ENCODE peak calls at places on chromosome 20, in eight cellular contexts. Q is kidney, M is A673, N is AG04449, F is PC-9, O is GM20000, W is lower leg skin, B is sigmoid colon. C is an unnamed sample.

GRCh38 chr20:58435237-58435636 is 46.2 kb downstream of the VAPB start:
- DNase-seq in Q (no peak), M (no peak), N (no peak), F (no peak), O (no peak), W (no peak), B (no peak), C (no peak)

GRCh38 chr20:4453369-4453768 is 268.3 kb upstream of the PRND start:
- DNase-seq in Q (no peak), M (no peak), N (no peak), F (no peak), O (no peak), W (no peak), B (no peak), C (no peak)

GRCh38 chr20:4870906-4871305 is 130.4 kb downstream of the SLC23A2 start:
- DNase-seq in Q (no peak), M (no peak), N (no peak), F (no peak), O (no peak), W (no peak), B (no peak), C (no peak)

GRCh38 chr20:58051367-58051766 is 177.1 kb downstream of the ANKRD60 start:
- DNase-seq in Q (no peak), M (no peak), N (no peak), F (no peak), O (no peak), W (no peak), B (no peak), C (no peak)

GRCh38 chr20:36745234-36745926 is 510 bp downstream of the NDRG3 start:
- DNase-seq in Q (peak), M (peak), N (no peak), F (no peak), O (no peak), W (no peak), B (peak), C (no peak)

GRCh38 chr20:549720-550496 is 6.3 kb upstream of the CSNK2A1 start:
- DNase-seq in Q (no peak), M (no peak), N (no peak), F (no peak), O (no peak), W (no peak), B (no peak), C (no peak)

GRCh38 chr20:17843246-17844132 is 125.1 kb downstream of the SNX5 start:
- DNase-seq in Q (peak), M (no peak), N (peak), F (peak), O (no peak), W (no peak), B (peak), C (peak)

GRCh38 chr20:36861875-36862801 is 13.8 kb upstream of the TLDC2 start:
- DNase-seq in Q (peak), M (peak), N (no peak), F (peak), O (no peak), W (peak), B (peak), C (peak)

GRCh38 chr20:59074456-59074855 is 31.9 kb upstream of the PRELID3B start:
- DNase-seq in Q (no peak), M (no peak), N (no peak), F (no peak), O (no peak), W (no peak), B (no peak), C (no peak)

GRCh38 chr20:5696011-5696559 is 54.1 kb upstream of the SHLD1 start:
- DNase-seq in Q (no peak), M (no peak), N (peak), F (no peak), O (no peak), W (no peak), B (no peak), C (peak)

GRCh38 chr20:931401-931800 is 15.3 kb upstream of the ANGPT4 start:
- DNase-seq in Q (no peak), M (no peak), N (no peak), F (no peak), O (no peak), W (no peak), B (no peak), C (no peak)

GRCh38 chr20:52953020-52953419 is 19.1 kb upstream of the TSHZ2 start:
- DNase-seq in Q (no peak), M (no peak), N (no peak), F (no peak), O (no peak), W (no peak), B (no peak), C (peak)

GRCh38 chr20:50645253-50646068 is 45.9 kb downstream of the RIPOR3 start:
- DNase-seq in Q (peak), M (peak), N (peak), F (peak), O (no peak), W (no peak), B (peak), C (peak)

GRCh38 chr20:54650201-54650722 is 174.9 kb downstream of the DOK5 start:
- DNase-seq in Q (no peak), M (no peak), N (no peak), F (no peak), O (no peak), W (no peak), B (no peak), C (no peak)

GRCh38 chr20:12936020-12936419 is 72.8 kb upstream of the SPTLC3 start:
- DNase-seq in Q (no peak), M (no peak), N (no peak), F (no peak), O (no peak), W (no peak), B (no peak), C (no peak)

GRCh38 chr20:54539521-54540046 is 64.2 kb downstream of the DOK5 start:
- DNase-seq in Q (no peak), M (no peak), N (no peak), F (no peak), O (no peak), W (no peak), B (no peak), C (no peak)

GRCh38 chr20:2301164-2301622 is 5.4 kb downstream of the TGM3 start:
- DNase-seq in Q (no peak), M (peak), N (no peak), F (no peak), O (peak), W (peak), B (peak), C (peak)

GRCh38 chr20:17716331-17716730 is 16.6 kb downstream of the BANF2 start:
- DNase-seq in Q (no peak), M (no peak), N (no peak), F (no peak), O (no peak), W (no peak), B (no peak), C (no peak)

GRCh38 chr20:48772183-48772976 is 55.4 kb downstream of the PREX1 start:
- DNase-seq in Q (peak), M (no peak), N (no peak), F (no peak), O (no peak), W (no peak), B (peak), C (no peak)

GRCh38 chr20:57317316-57317788 is 12.3 kb upstream of the SPO11 start:
- DNase-seq in Q (no peak), M (no peak), N (no peak), F (no peak), O (no peak), W (peak), B (no peak), C (no peak)

GRCh38 chr20:60727425-60727824 is 524.6 kb upstream of the CDH4 start:
- DNase-seq in Q (no peak), M (no peak), N (no peak), F (no peak), O (no peak), W (no peak), B (no peak), C (no peak)

GRCh38 chr20:25090492-25091429 is 8.8 kb upstream of the VSX1 start:
- DNase-seq in Q (peak), M (no peak), N (no peak), F (no peak), O (no peak), W (no peak), B (no peak), C (no peak)

GRCh38 chr20:17026346-17026745 is 200.5 kb upstream of the PCSK2 start:
- DNase-seq in Q (no peak), M (no peak), N (no peak), F (no peak), O (no peak), W (no peak), B (no peak), C (no peak)

GRCh38 chr20:57381596-57382503 is 9.3 kb upstream of the RBM38 start:
- DNase-seq in Q (peak), M (peak), N (no peak), F (peak), O (peak), W (peak), B (peak), C (peak)

GRCh38 chr20:40081653-40082052 is 607.4 kb downstream of the MAFB start:
- DNase-seq in Q (no peak), M (no peak), N (no peak), F (no peak), O (no peak), W (no peak), B (no peak), C (no peak)

GRCh38 chr20:54163402-54163801 is 10.4 kb downstream of the CYP24A1 start:
- DNase-seq in Q (no peak), M (no peak), N (no peak), F (no peak), O (no peak), W (no peak), B (no peak), C (no peak)

GRCh38 chr20:50724851-50725721 is 6.3 kb upstream of the PARD6B start:
- DNase-seq in Q (peak), M (peak), N (peak), F (peak), O (peak), W (peak), B (peak), C (peak)

GRCh38 chr20:18663932-18664331 is 76.1 kb downstream of the DTD1 start:
- DNase-seq in Q (no peak), M (no peak), N (no peak), F (no peak), O (no peak), W (no peak), B (no peak), C (no peak)

GRCh38 chr20:44837949-44838348 is 27.6 kb upstream of the RIMS4 start:
- DNase-seq in Q (no peak), M (no peak), N (no peak), F (no peak), O (no peak), W (no peak), B (no peak), C (no peak)

GRCh38 chr20:47818466-47818865 is 33.2 kb upstream of the SULF2 start:
- DNase-seq in Q (no peak), M (no peak), N (no peak), F (no peak), O (no peak), W (no peak), B (peak), C (no peak)

GRCh38 chr20:7859371-7859802 is 80.9 kb downstream of the HAO1 start:
- DNase-seq in Q (no peak), M (peak), N (no peak), F (no peak), O (peak), W (no peak), B (no peak), C (peak)

GRCh38 chr20:37990571-37991151 is 42.6 kb downstream of the TTI1 start:
- DNase-seq in Q (peak), M (no peak), N (no peak), F (peak), O (peak), W (peak), B (no peak), C (peak)

GRCh38 chr20:37994512-37994911 is 38.7 kb downstream of the TTI1 start:
- DNase-seq in Q (no peak), M (no peak), N (no peak), F (peak), O (no peak), W (no peak), B (no peak), C (peak)

GRCh38 chr20:37991506-37992302 is 41.6 kb downstream of the TTI1 start:
- DNase-seq in Q (no peak), M (no peak), N (no peak), F (no peak), O (no peak), W (no peak), B (no peak), C (no peak)

GRCh38 chr20:37995856-37996625 is 37.2 kb downstream of the TTI1 start:
- DNase-seq in Q (no peak), M (no peak), N (no peak), F (no peak), O (no peak), W (no peak), B (no peak), C (no peak)

GRCh38 chr20:37992802-37993538 is 40.3 kb downstream of the TTI1 start:
- DNase-seq in Q (no peak), M (peak), N (peak), F (peak), O (peak), W (no peak), B (no peak), C (peak)
- TF ChIP-seq CTCF in Q (no peak), M (peak), N (peak), F (peak), O (no peak), W (no peak), B (no peak), C (peak)

GRCh38 chr20:22568872-22569344 is 15.5 kb downstream of the FOXA2 start:
- DNase-seq in Q (no peak), M (no peak), N (no peak), F (no peak), O (no peak), W (no peak), B (no peak), C (no peak)
- TF ChIP-seq CTCF in Q (no peak), M (no peak), N (no peak), F (no peak), O (no peak), W (no peak), B (no peak), C (no peak)

GRCh38 chr20:33443512-33444239 is at the start of gene SNTA1:
- DNase-seq in Q (peak), M (peak), N (no peak), F (peak), O (peak), W (peak), B (peak), C (peak)

GRCh38 chr20:33445881-33446615 is 2.5 kb upstream of the SNTA1 start:
- DNase-seq in Q (no peak), M (peak), N (no peak), F (no peak), O (no peak), W (no peak), B (no peak), C (no peak)

GRCh38 chr20:33443006-33443511 is 504 bp downstream of the SNTA1 start:
- DNase-seq in Q (peak), M (no peak), N (no peak), F (no peak), O (no peak), W (peak), B (peak), C (no peak)

GRCh38 chr20:33442136-33443005 is 1.2 kb downstream of the SNTA1 start:
- DNase-seq in Q (no peak), M (no peak), N (no peak), F (no peak), O (no peak), W (peak), B (peak), C (no peak)

DNA sequence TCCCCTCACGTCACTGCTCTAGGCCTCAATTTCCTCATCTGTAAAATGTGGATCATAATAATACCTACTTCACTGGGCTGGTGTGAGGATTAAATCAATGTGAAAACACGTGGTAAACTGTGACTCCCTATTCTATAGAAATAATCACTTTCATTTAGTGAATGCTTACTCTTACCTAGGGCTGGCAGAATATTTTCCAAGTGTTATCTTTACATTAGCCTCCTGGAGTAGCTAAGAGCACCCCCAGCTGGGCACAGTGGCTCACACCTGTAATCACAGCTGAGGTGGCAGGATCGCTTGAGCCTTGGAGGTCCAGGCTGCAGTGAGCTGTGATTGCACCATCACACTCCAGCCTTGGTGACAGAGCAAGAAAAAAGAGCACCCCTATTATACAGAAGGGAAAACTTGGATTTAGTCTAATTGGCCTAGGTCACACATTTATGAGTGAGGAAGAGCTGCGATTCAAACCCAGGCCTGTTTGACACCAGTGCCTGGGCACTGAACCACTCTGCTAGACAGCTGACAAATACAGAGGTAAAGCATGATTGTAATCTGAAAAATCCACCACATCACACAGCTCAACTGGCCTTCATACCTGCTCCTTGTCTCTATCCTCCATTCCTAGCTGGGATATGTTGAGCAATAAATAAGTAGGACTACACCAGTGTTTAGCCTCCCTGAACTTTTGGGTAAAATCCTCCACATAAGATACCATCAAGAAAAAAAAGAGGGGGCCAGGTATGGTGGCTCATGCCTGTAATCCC is 1.4 kb upstream of the SNTA1 start:
- DNase-seq in Q (no peak), M (no peak), N (no peak), F (peak), O (no peak), W (no peak), B (no peak), C (peak)
- TF ChIP-seq CTCF in Q (peak), M (peak), N (no peak), F (peak), O (peak), W (no peak), B (peak), C (peak)

GRCh38 chr20:46099491-46100287 is 9.9 kb upstream of the NCOA5 start:
- DNase-seq in Q (peak), M (no peak), N (no peak), F (no peak), O (peak), W (no peak), B (no peak), C (no peak)
- TF ChIP-seq CTCF in Q (no peak), M (no peak), N (no peak), F (no peak), O (peak), W (no peak), B (no peak), C (no peak)

DNA sequence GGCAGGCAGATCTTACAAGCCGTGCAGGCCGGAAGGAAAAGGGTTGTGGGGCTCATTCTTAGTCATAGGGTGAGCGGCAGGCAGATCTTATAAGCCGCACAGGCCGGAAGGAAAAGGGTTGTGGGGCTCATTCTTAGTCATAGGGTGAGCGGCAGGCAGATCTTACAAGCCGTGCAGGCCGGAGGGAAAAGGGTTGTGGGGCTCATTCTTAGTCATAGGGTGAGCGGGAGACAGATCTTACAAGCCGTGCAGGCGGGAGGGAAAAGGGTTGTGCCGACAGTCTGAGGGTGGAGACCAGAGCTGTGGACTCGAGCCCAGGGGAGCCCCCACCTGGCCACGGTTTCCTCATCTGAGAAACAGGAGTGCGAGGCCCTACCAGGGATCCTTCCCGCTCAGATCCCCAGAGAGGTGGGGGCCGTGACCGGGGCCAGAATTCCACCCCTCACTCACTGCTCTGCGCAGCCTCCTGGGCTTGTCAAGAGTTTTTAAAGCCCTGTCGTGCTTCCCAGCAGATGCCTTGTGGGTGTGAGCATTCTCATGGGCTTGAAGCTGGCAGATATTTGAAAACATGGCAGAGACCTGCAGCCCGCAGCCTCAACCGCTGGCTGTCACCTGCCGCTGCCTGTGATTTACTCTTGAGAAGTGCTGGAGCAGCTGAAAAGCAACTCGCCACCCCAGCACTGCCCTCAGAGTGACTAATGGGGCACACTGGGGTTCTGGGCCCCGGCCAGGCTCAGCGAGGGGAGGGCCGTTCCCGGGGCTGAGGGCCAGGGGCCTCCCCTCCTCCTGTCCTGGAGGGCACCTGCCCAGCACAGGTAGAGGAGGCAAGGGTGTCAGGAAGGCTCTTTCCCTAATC is 31.9 kb downstream of the NTSR1 start:
- DNase-seq in Q (peak), M (peak), N (peak), F (peak), O (peak), W (peak), B (peak), C (peak)
- TF ChIP-seq CTCF in Q (no peak), M (no peak), N (no peak), F (no peak), O (no peak), W (no peak), B (no peak), C (no peak)

DNA sequence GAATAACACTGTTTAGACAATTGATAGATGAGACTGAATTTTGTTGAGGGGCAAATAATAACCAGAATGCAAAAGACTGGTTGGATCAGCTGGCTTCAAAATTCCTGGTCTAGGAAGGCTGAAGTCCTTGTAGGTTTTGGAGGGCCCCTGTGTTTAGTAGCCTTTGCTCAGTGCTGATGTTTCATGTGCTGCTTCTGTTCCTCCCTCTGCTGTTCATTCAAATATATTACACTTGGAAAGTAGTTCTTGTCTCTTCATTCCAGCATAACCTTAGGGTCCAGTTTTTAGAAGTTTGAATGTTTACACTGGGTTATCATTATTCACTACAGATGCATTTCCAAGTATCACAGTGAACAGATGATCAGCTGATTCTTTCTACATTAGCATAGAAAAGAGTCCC is 72.5 kb downstream of the FLRT3 start:
- DNase-seq in Q (no peak), M (peak), N (peak), F (no peak), O (no peak), W (no peak), B (no peak), C (peak)
- TF ChIP-seq CTCF in Q (no peak), M (peak), N (peak), F (peak), O (no peak), W (no peak), B (no peak), C (peak)

GRCh38 chr20:20547876-20548266 is 164.6 kb downstream of the RALGAPA2 start:
- DNase-seq in Q (no peak), M (no peak), N (no peak), F (no peak), O (no peak), W (no peak), B (no peak), C (no peak)
- TF ChIP-seq CTCF in Q (no peak), M (no peak), N (no peak), F (no peak), O (no peak), W (no peak), B (no peak), C (no peak)